ENCODE peak calls at places on chromosomes 6 and 20, in eight cellular contexts. One of them, this sample, is unnamed.

GRCh38 chr20:19995220-19995863 is 21.8 kb upstream of the NAA20 start:
- DNase-seq in ureter: no peak
- DNase-seq in NCI-H774: peak
- DNase-seq in MM.1S: peak
- DNase-seq in MV-4-11: peak
- DNase-seq in endothelial cell: no peak
- DNase-seq in natural killer cell treated with Interleukin-12 subunit alpha and Interleukin-12 subunit beta and Interleukin-15 and Interleukin-18, amount 100 ng/mL, for 72 hours: no peak
- DNase-seq in iPS-NIHi11: no peak
- DNase-seq in this sample: peak

GRCh38 chr20:31693987-31694661 is 28.5 kb downstream of the BCL2L1 start:
- DNase-seq in ureter: no peak
- DNase-seq in NCI-H774: peak
- DNase-seq in MM.1S: no peak
- DNase-seq in MV-4-11: no peak
- DNase-seq in endothelial cell: no peak
- DNase-seq in natural killer cell treated with Interleukin-12 subunit alpha and Interleukin-12 subunit beta and Interleukin-15 and Interleukin-18, amount 100 ng/mL, for 72 hours: no peak
- DNase-seq in iPS-NIHi11: peak
- DNase-seq in this sample: peak

GRCh38 chr6:100209323-100210137 is 215.5 kb upstream of the MCHR2 start:
- DNase-seq in ureter: no peak
- DNase-seq in NCI-H774: no peak
- DNase-seq in MM.1S: no peak
- DNase-seq in MV-4-11: no peak
- DNase-seq in endothelial cell: no peak
- DNase-seq in natural killer cell treated with Interleukin-12 subunit alpha and Interleukin-12 subunit beta and Interleukin-15 and Interleukin-18, amount 100 ng/mL, for 72 hours: no peak
- DNase-seq in iPS-NIHi11: no peak
- DNase-seq in this sample: no peak

GRCh38 chr6:159098636-159099106 is 53.9 kb upstream of the TAGAP start:
- DNase-seq in ureter: peak
- DNase-seq in NCI-H774: no peak
- DNase-seq in MM.1S: no peak
- DNase-seq in MV-4-11: peak
- DNase-seq in endothelial cell: no peak
- DNase-seq in natural killer cell treated with Interleukin-12 subunit alpha and Interleukin-12 subunit beta and Interleukin-15 and Interleukin-18, amount 100 ng/mL, for 72 hours: peak
- DNase-seq in iPS-NIHi11: no peak
- DNase-seq in this sample: no peak

GRCh38 chr6:89689732-89690131 is 51.2 kb upstream of the LYRM2 start:
- DNase-seq in ureter: no peak
- DNase-seq in NCI-H774: no peak
- DNase-seq in MM.1S: no peak
- DNase-seq in MV-4-11: peak
- DNase-seq in endothelial cell: no peak
- DNase-seq in natural killer cell treated with Interleukin-12 subunit alpha and Interleukin-12 subunit beta and Interleukin-15 and Interleukin-18, amount 100 ng/mL, for 72 hours: no peak
- DNase-seq in iPS-NIHi11: peak
- DNase-seq in this sample: peak

GRCh38 chr6:8085053-8085511 is 17.3 kb downstream of the EEF1E1 start:
- DNase-seq in ureter: no peak
- DNase-seq in NCI-H774: no peak
- DNase-seq in MM.1S: no peak
- DNase-seq in MV-4-11: peak
- DNase-seq in endothelial cell: no peak
- DNase-seq in natural killer cell treated with Interleukin-12 subunit alpha and Interleukin-12 subunit beta and Interleukin-15 and Interleukin-18, amount 100 ng/mL, for 72 hours: no peak
- DNase-seq in iPS-NIHi11: no peak
- DNase-seq in this sample: no peak

GRCh38 chr6:157510329-157511188 is 129.6 kb downstream of the ZDHHC14 start:
- DNase-seq in ureter: no peak
- DNase-seq in NCI-H774: no peak
- DNase-seq in MM.1S: no peak
- DNase-seq in MV-4-11: peak
- DNase-seq in endothelial cell: no peak
- DNase-seq in natural killer cell treated with Interleukin-12 subunit alpha and Interleukin-12 subunit beta and Interleukin-15 and Interleukin-18, amount 100 ng/mL, for 72 hours: no peak
- DNase-seq in iPS-NIHi11: peak
- DNase-seq in this sample: peak

GRCh38 chr20:45406260-45407066 is 1.6 kb upstream of the DBNDD2 start:
- DNase-seq in ureter: peak
- DNase-seq in NCI-H774: peak
- DNase-seq in MM.1S: no peak
- DNase-seq in MV-4-11: no peak
- DNase-seq in endothelial cell: peak
- DNase-seq in natural killer cell treated with Interleukin-12 subunit alpha and Interleukin-12 subunit beta and Interleukin-15 and Interleukin-18, amount 100 ng/mL, for 72 hours: peak
- DNase-seq in iPS-NIHi11: peak
- DNase-seq in this sample: peak

GRCh38 chr6:32882879-32883250 is 28.9 kb downstream of the PSMB9 start:
- DNase-seq in ureter: no peak
- DNase-seq in NCI-H774: no peak
- DNase-seq in MM.1S: no peak
- DNase-seq in MV-4-11: no peak
- DNase-seq in endothelial cell: no peak
- DNase-seq in natural killer cell treated with Interleukin-12 subunit alpha and Interleukin-12 subunit beta and Interleukin-15 and Interleukin-18, amount 100 ng/mL, for 72 hours: no peak
- DNase-seq in iPS-NIHi11: no peak
- DNase-seq in this sample: no peak

This sample was measured in H7.